ENCODE peak calls at places on chromosomes 4 and X, in eight cellular contexts. P, N, Y, D, U, K, M and H are unnamed samples.

GRCh38 chr4:26048962-26049361 is 134.9 kb downstream of the SMIM20 start:
- DNase-seq in U (no peak), K (no peak), Y (no peak), P (no peak), N (no peak), D (no peak), M (no peak), H (no peak)

GRCh38 chrX:48972214-48973164 is 845 bp upstream of the KCND1 start:
- DNase-seq in K (peak; percentile 68), P (peak; percentile 25), Y (peak; percentile 39), D (no peak), N (no peak), M (peak; percentile 58), U (no peak), H (peak; percentile 32)

GRCh38 chr4:67714248-67714583 is 13.3 kb upstream of the UBA6 start:
- DNase-seq in M (no peak), D (no peak), U (no peak), N (no peak), P (no peak), K (no peak), Y (no peak), H (no peak)

GRCh38 chr4:2510351-2511259 is 25.8 kb upstream of the FAM193A start:
- DNase-seq in Y (no peak), D (no peak), K (no peak), U (no peak), P (no peak), N (no peak), M (no peak), H (no peak)

GRCh38 chrX:134801267-134801666 is 143.0 kb upstream of the PLAC1 start:
- DNase-seq in M (no peak), Y (peak; percentile 2), D (no peak), P (no peak), U (no peak), N (no peak), K (no peak), H (no peak)

GRCh38 chr4:140059159-140059558 is 94.8 kb downstream of the MAML3 start:
- DNase-seq in U (no peak), K (no peak), D (no peak), Y (peak; percentile 35), P (no peak), M (no peak), N (no peak), H (no peak)

GRCh38 chr4:109214622-109215350 is 87.7 kb downstream of the COL25A1 start:
- DNase-seq in D (no peak), K (no peak), N (no peak), M (no peak), U (no peak), Y (no peak), P (no peak), H (no peak)

GRCh38 chr4:13059015-13059414 is 425.1 kb downstream of the RAB28 start:
- DNase-seq in N (no peak), K (no peak), M (no peak), U (no peak), Y (peak; percentile 5), D (no peak), P (no peak), H (no peak)

GRCh38 chr4:175419120-175419774 is 392.8 kb downstream of the GPM6A start:
- DNase-seq in M (no peak), Y (peak; percentile 89), D (no peak), N (no peak), U (no peak), K (no peak), P (no peak), H (no peak)

GRCh38 chr4:1809754-1810502 is 16.8 kb downstream of the FGFR3 start:
- DNase-seq in N (peak; percentile 40), U (peak; percentile 67), K (peak; percentile 92), M (peak; percentile 80), P (peak; percentile 40), D (peak; percentile 33), Y (peak; percentile 73), H (peak; percentile 81)

GRCh38 chr4:151641167-151641566 is 119.6 kb downstream of the GATB start:
- DNase-seq in M (no peak), Y (peak; percentile 86), N (no peak), P (no peak), D (no peak), K (no peak), U (no peak), H (no peak)